ENCODE peak calls at places on chromosome 16, in nine cellular contexts. C is AG10803, J is lung, H is left ventricle myocardium inferior, X is left lung, N is aorta, M is choroid plexus epithelial cell, V is mesendoderm, Y is testis. I is an unnamed sample.

GRCh38 chr16:67304006-67304405 is 22.5 kb downstream of the KCTD19 start:
- DNase-seq in C (peak; percentile 78), J (no peak), H (no peak), X (no peak), N (no peak), M (no peak), V (no peak), Y (no peak), I (no peak)

GRCh38 chr16:13684819-13685218 is 235.1 kb upstream of the ERCC4 start:
- DNase-seq in C (no peak), J (no peak), H (no peak), X (no peak), N (no peak), M (no peak), V (no peak), Y (no peak), I (no peak)

GRCh38 chr16:57145046-57145963 is 40.5 kb downstream of the PSME3IP1 start:
- DNase-seq in C (no peak), J (no peak), H (no peak), X (no peak), N (peak; percentile 69), M (no peak), V (no peak), Y (no peak), I (no peak)

GRCh38 chr16:65975049-65975708 is 391.3 kb upstream of the CDH5 start:
- DNase-seq in C (peak; percentile 67), J (no peak), H (no peak), X (no peak), N (no peak), M (peak; percentile 73), V (peak; percentile 70), Y (no peak), I (no peak)

GRCh38 chr16:89047331-89048086 is 46.1 kb upstream of the ACSF3 start:
- DNase-seq in C (no peak), J (no peak), H (no peak), X (no peak), N (peak; percentile 62), M (no peak), V (no peak), Y (no peak), I (no peak)

GRCh38 chr16:27107185-27107592 is 40.5 kb downstream of the C16orf82 start:
- DNase-seq in C (no peak), J (no peak), H (no peak), X (no peak), N (no peak), M (no peak), V (peak; percentile 37), Y (no peak), I (no peak)

GRCh38 chr16:65604771-65605170 is 482.9 kb upstream of the CDH11 start:
- DNase-seq in C (no peak), J (no peak), H (no peak), X (no peak), N (no peak), M (no peak), V (no peak), Y (no peak), I (no peak)

GRCh38 chr16:15925631-15926030 is 23.8 kb upstream of the ABCC1 start:
- DNase-seq in C (no peak), J (no peak), H (no peak), X (no peak), N (no peak), M (no peak), V (peak; percentile 13), Y (peak; percentile 70), I (no peak)

GRCh38 chr16:67727521-67728485 is 8.7 kb upstream of the GFOD2 start:
- DNase-seq in C (no peak), J (no peak), H (no peak), X (no peak), N (peak; percentile 55), M (no peak), V (no peak), Y (no peak), I (no peak)

GRCh38 chr16:72285728-72286127 is 113.8 kb upstream of the PMFBP1 start:
- DNase-seq in C (no peak), J (no peak), H (no peak), X (no peak), N (no peak), M (peak; percentile 71), V (no peak), Y (no peak), I (no peak)

GRCh38 chr16:57146735-57147134 is 39.1 kb downstream of the PSME3IP1 start:
- DNase-seq in C (no peak), J (no peak), H (no peak), X (no peak), N (peak; percentile 64), M (no peak), V (peak; percentile 72), Y (no peak), I (no peak)

GRCh38 chr16:9192746-9193145 is 101.3 kb downstream of the HAPSTR1 start:
- DNase-seq in C (peak; percentile 21), J (no peak), H (no peak), X (no peak), N (no peak), M (no peak), V (peak; percentile 56), Y (no peak), I (no peak)

GRCh38 chr16:8733849-8734540 is 59.6 kb downstream of the ABAT start:
- DNase-seq in C (no peak), J (no peak), H (no peak), X (no peak), N (no peak), M (no peak), V (no peak), Y (no peak), I (no peak)

GRCh38 chr16:22417019-22417418 is 42.6 kb upstream of the CDR2 start:
- DNase-seq in C (no peak), J (no peak), H (no peak), X (no peak), N (no peak), M (no peak), V (no peak), Y (no peak), I (no peak)

GRCh38 chr16:56999409-57000270 is 10.3 kb downstream of the NLRC5 start:
- DNase-seq in C (no peak), J (no peak), H (no peak), X (no peak), N (no peak), M (no peak), V (no peak), Y (no peak), I (no peak)

GRCh38 chr16:57588821-57589220 is 39.6 kb upstream of the ADGRG1 start:
- DNase-seq in C (no peak), J (no peak), H (no peak), X (peak; percentile 14), N (no peak), M (no peak), V (no peak), Y (no peak), I (no peak)

GRCh38 chr16:20675488-20676267 is 21.8 kb downstream of the ACSM1 start:
- DNase-seq in C (peak; percentile 5), J (peak; percentile 39), H (no peak), X (peak; percentile 44), N (no peak), M (peak; percentile 12), V (peak; percentile 95), Y (peak; percentile 84), I (no peak)
- H3K4me3 ChIP-seq in C (no peak overlapping the region), J (peak overlapping the region; percentile 20), H (peak overlapping the region; percentile 63), X (peak overlapping the region; percentile 34), N (peak overlapping the region; percentile 64), M (no peak overlapping the region), V (no peak overlapping the region), Y (peak overlapping the region; percentile 54), I (no peak overlapping the region)

GRCh38 chr16:11734653-11735043 is 8.0 kb downstream of the TXNDC11 start:
- DNase-seq in C (no peak), J (no peak), H (no peak), X (no peak), N (no peak), M (no peak), V (no peak), Y (no peak), I (no peak)

GRCh38 chr16:11738742-11739544 is 3.7 kb downstream of the TXNDC11 start:
- DNase-seq in C (no peak), J (no peak), H (no peak), X (no peak), N (no peak), M (no peak), V (no peak), Y (no peak), I (no peak)

GRCh38 chr16:11735801-11736200 is 6.9 kb downstream of the TXNDC11 start:
- DNase-seq in C (no peak), J (no peak), H (no peak), X (no peak), N (no peak), M (no peak), V (no peak), Y (no peak), I (no peak)

GRCh38 chr16:11737678-11738077 is 5.0 kb downstream of the TXNDC11 start:
- DNase-seq in C (no peak), J (no peak), H (no peak), X (no peak), N (no peak), M (no peak), V (no peak), Y (no peak), I (no peak)

GRCh38 chr16:11736903-11737302 is 5.8 kb downstream of the TXNDC11 start:
- DNase-seq in C (no peak), J (no peak), H (no peak), X (no peak), N (no peak), M (no peak), V (no peak), Y (no peak), I (no peak)
- H3K4me3 ChIP-seq in C (no peak overlapping the region), J (no peak overlapping the region), H (no peak overlapping the region), X (no peak overlapping the region), N (no peak overlapping the region), M (no peak overlapping the region), V (no peak overlapping the region), Y (no peak overlapping the region), I (no peak overlapping the region)

DNA sequence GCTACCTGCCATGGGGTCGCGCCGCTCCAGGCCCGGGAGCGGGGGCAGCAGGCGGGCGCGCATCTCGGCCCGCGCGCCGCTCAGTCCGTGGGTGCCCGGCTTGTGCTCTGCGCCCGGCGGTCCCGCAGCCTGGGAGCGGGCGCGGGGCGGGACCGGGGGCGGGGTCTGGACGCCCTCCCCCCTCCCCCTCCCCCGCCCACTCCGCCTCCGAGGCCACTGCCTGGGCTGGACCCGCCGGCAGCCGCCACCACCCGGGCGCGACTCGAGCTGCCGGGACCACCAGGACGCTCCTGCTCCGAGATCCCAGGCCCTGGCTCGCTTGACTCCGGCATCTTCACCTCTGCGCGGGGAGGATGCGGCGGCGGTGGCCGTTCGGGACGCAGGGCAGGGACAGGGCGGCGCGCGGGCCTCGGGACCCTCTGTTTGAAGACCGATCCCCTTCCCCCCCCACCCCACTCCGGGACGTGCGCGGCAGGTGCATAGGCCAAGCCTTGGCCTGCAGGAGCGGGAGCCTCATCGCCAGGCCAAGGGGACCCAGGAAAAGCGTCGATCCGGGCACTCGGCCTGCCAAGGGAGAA is at the start of gene HS3ST6:
- DNase-seq in C (no peak), J (no peak), H (no peak), X (no peak), N (no peak), M (no peak), V (no peak), Y (no peak), I (no peak)
- H3K4me3 ChIP-seq in C (no peak within 1 kb of the TSS), J (no peak within 1 kb of the TSS), H (peak within 1 kb of the TSS; percentile 37), X (no peak within 1 kb of the TSS), N (no peak within 1 kb of the TSS), M (no peak within 1 kb of the TSS), V (no peak within 1 kb of the TSS), Y (peak within 1 kb of the TSS; percentile 4), I (no peak within 1 kb of the TSS)

GRCh38 chr16:31428277-31428597 is at the start of gene COX6A2:
- DNase-seq in C (no peak), J (no peak), H (peak; percentile 67), X (no peak), N (no peak), M (no peak), V (no peak), Y (no peak), I (no peak)
- H3K4me3 ChIP-seq in C (peak within 1 kb of the TSS; percentile 42), J (no peak within 1 kb of the TSS), H (peak within 1 kb of the TSS; percentile 73), X (peak within 1 kb of the TSS; percentile 32), N (no peak within 1 kb of the TSS), M (peak within 1 kb of the TSS; percentile 29), V (no peak within 1 kb of the TSS), Y (peak within 1 kb of the TSS; percentile 48), I (peak within 1 kb of the TSS; percentile 25)

I was measured in BJ.